ENCODE peak calls at places on chromosomes 13 and 19, in four cellular contexts. G is GM12878, J is HepG2, K is H1. I is an unnamed sample. For H3K4me1, the result is how much of the 10 kb centered on the place peaks cover.

GRCh38 chr13:59641758-59642157 is 522.0 kb downstream of the DIAPH3 start:
- DNase-seq in K (no peak), G (no peak), J (no peak), I (no peak)

GRCh38 chr13:43730642-43731041 is 56.1 kb downstream of the ENOX1 start:
- DNase-seq in J (no peak), G (no peak), K (no peak), I (no peak)

GRCh38 chr19:22523940-22524339 is 101.8 kb upstream of the ZNF98 start:
- DNase-seq in G (no peak), J (no peak), K (no peak), I (no peak)

GRCh38 chr13:110348309-110348625 is 41.2 kb downstream of the COL4A2 start:
- DNase-seq in G (no peak), K (no peak), J (no peak), I (no peak)

GRCh38 chr19:40283414-40284250 is 1.5 kb downstream of the AKT2 start:
- DNase-seq in J (peak), G (no peak), K (no peak), I (no peak)

GRCh38 chr13:107450931-107451330 is 764.4 kb downstream of the LIG4 start:
- DNase-seq in J (no peak), K (no peak), G (no peak), I (no peak)

GRCh38 chr13:32023698-32024097 is 7.9 kb upstream of the FRY start:
- DNase-seq in J (no peak), G (no peak), K (no peak), I (no peak)

GRCh38 chr19:10422846-10423245 is 2.5 kb downstream of the PDE4A start:
- DNase-seq in K (no peak), G (no peak), J (no peak), I (no peak)

GRCh38 chr19:10961073-10961762 is 388 bp downstream of the SMARCA4 start:
- DNase-seq in K (peak), G (no peak), J (no peak), I (no peak)

DNA sequence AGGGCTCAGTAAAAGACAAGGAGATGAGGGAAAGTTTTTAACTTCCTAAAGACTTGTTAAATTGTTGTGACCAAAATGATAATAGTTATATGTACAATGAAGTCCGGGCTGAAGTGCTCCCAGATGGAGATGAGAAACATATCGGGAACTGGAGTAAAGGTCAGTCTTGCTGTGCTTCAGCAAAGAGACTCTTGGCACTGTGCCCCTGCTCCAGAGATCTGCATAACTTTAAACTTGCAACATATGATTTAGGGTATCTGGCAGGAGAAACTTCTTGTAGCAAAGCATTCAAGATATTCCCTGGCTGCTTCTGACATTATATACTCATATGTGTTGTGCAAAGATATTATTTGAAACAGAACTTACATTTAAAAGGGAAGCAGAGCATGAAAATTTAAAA is 786.6 kb upstream of the SLITRK6 start:
- DNase-seq in G (no peak), J (no peak), K (no peak), I (no peak)
- TF ChIP-seq SUZ12 in G (no peak), J (no peak), K (no peak), I (no peak)

DNA sequence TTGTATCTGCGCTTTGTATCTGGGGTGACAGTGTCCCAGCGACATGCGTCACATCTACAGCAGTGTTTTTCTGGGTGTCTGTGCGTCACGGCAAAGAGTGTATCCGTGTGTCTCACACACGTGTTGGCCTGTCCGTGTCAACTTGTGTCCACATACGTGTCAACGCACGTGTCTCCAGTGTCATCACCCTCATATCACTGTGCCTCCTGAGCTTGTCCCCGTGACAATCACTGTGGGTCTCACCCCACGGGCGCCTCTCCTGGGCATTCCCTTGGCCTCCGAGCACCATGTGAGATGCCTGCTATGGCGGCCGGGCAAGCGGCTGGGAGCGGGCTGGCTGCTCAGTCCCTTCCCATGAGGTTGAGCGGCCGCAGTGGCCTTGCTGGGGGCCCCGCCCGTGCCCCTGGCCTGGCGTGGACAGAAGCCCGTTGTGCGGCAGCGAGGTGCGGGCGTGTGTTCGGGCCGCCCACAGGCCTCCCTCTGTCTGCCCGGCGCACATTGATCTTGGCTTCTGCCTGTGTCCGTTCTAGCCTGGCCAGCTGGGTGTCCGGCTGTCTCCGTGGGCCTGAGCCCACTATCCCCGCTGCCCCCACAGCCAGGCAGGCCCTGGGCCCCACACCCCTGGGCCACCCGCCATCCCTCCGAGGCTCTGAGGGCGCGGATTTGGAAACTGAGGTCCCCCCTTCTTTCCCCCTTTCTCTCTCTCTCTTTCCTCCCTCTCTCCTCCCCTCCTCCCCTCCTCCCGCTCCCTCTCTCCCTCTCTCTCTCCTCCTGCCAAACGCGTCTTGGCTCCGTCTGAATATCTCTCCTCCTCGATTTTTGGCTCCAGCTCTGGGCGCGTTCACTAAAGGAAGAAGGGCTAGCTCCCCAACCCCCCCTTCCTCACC is 6.5 kb downstream of the NFIX start:
- DNase-seq in K (no peak), G (no peak), J (no peak), I (no peak)
- H3K9ac ChIP-seq in K (no peak), G (no peak), J (no peak), I (no peak)

GRCh38 chr19:4980087-4980486 is 11.2 kb downstream of the KDM4B start:
- DNase-seq in G (no peak), J (no peak), K (no peak), I (no peak)
- H3K4me1 ChIP-seq in G (under half), J (under half), K (under half), I (under half)

GRCh38 chr13:25872871-25873607 is 178.8 kb downstream of the SHISA2 start:
- DNase-seq in G (no peak), J (no peak), K (no peak), I (no peak)
- TF ChIP-seq SUZ12 in G (no peak), J (no peak), K (no peak), I (no peak)

GRCh38 chr19:36049080-36049698 is 4.9 kb downstream of the THAP8 start:
- DNase-seq in J (no peak), K (no peak), G (no peak), I (no peak)

GRCh38 chr19:36047835-36048234 is 6.2 kb downstream of the THAP8 start:
- DNase-seq in J (no peak), G (no peak), K (no peak), I (no peak)

GRCh38 chr19:36051637-36052036 is 2.4 kb downstream of the THAP8 start:
- DNase-seq in K (peak), G (no peak), J (no peak), I (no peak)

GRCh38 chr19:36054119-36054732 is at the start of gene THAP8:
- DNase-seq in G (peak), J (peak), K (peak), I (peak)

DNA sequence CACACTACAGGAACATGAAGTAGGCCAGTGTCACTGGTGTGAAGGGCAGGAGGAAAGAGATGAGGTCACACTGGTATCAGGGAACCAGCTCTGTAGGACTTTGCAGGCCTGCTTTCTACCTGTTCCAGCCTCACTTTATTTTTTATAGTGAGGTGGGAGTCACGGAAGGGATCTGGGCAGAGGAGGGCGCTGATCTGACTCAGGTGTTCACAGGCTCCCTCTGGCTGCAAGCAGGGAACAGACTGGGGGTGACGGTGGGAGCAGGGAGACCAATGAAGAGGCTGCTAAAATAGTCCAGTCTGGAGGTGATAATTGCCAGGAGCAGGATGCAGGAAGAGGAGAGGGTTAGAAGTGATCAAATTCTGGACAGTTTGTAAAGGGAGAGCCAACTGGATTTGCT is 2.8 kb downstream of the THAP8 start:
- DNase-seq in G (no peak), K (peak), J (peak), I (peak)
- H3K9ac ChIP-seq in G (no peak), K (no peak), J (no peak), I (peak)

GRCh38 chr19:35117017-35117570 is 1.5 kb downstream of the FXYD3 start:
- DNase-seq in J (no peak), K (no peak), G (no peak), I (no peak)

GRCh38 chr19:35112995-35113693 is 2.5 kb upstream of the FXYD3 start:
- DNase-seq in G (no peak), J (peak), K (no peak), I (no peak)

GRCh38 chr19:35116085-35116801 is 620 bp downstream of the FXYD3 start:
- DNase-seq in K (no peak), J (no peak), G (no peak), I (no peak)

GRCh38 chr19:35115538-35115951 is at the start of gene FXYD3:
- DNase-seq in K (no peak), G (no peak), J (no peak), I (no peak)

DNA sequence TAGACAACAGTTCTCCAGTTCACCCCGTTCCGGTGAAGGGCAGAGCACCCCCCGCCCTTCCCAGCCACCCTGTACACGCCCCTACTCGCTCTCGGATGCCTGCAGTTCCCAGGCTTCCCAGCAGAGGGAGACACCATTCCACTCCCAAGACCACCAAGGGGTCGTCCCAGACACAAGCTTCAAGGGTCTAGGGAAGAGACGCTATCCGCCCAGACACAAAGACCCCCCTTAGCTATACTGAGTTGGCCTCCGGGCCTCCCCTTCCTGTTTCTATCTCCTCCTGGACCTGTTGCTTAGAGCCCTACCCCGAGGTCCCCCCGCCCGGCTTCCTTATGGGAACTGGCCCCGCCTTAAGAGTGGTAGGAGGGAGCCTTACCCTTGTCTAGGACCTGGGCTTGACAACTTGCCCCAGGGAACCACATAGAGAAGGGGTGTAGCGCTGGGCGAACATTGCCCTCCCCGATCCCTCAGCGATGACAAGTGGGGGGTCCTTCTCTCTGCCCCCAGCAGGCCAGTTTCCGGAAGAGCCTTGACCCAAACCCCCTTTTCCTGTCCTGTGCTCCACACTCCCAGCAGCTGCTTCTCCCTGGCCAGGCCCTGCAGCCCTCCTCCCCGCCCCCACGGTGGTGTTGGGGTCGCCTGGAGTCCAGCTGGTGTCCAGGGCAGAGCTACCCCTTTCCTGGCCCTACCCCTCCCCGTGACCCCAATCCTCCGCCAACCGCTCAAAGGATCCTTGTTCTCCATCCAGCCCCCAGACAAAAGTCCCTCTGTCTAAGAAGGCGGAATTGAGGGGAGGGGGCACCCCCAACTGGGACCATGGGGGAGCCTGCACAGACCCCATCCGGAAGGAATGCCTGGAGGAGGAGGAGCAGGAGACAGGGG is 726 bp upstream of the FXYD3 start:
- DNase-seq in K (peak), G (no peak), J (peak), I (peak)
- H3K4me1 ChIP-seq in K (under half), G (under half), J (half or more), I (under half)

GRCh38 chr19:19662866-19663291 is 597 bp downstream of the ATP13A1 start:
- DNase-seq in J (peak), G (no peak), K (no peak), I (no peak)
- TF ChIP-seq SUZ12 in J (no peak), G (no peak), K (no peak), I (no peak)

GRCh38 chr19:4380254-4380727 is 20.1 kb downstream of the SH3GL1 start:
- DNase-seq in G (no peak), J (no peak), K (no peak), I (no peak)
- H3K9ac ChIP-seq in G (peak), J (no peak), K (no peak), I (no peak)

DNA sequence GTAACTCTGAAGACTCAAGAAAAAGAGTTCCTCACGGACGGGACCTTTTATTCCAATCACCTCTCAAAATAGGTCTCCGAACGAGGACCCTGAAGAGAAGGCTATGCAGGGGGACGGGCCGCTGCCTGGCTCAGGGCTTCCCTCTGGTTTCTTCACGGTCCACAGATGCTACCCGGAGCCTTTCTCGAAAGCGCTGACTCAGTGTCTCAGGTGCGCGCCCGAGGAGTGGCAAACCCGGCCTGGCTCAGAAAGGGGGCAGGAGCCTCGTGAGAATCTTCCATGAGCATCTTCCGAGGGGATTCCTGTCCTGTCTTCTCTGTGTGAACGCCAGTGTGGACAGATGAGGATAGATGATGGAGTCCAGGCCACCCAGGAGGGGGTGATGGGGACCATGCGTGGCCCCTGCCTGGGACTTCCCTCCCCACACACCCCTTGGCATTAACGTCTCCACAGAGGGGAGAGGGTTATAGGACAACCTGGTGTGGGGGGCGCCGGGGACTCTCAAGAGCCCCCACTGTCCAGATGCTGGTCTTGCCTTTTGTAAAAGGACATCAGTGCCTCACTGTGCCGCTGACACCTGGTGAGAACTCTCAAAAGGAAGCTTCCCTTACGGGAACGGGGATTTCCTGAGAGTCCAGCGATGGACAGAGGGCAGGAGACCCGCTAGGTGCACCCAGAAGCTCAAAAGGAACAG is 16.5 kb downstream of the LSM4 start:
- DNase-seq in K (no peak), J (no peak), G (no peak), I (no peak)
- H3K4me1 ChIP-seq in K (under half), J (half or more), G (under half), I (under half)

I was measured in NT2/D1.